ENCODE peak calls at places on chromosomes 7 and 10, in five cellular contexts. E, O, S, T and F are unnamed samples.

GRCh38 chr7:28685660-28686417 is 272.3 kb downstream of the TRIL start:
- DNase-seq in O (peak), S (peak), E (peak), T (peak), F (peak)

GRCh38 chr7:3771906-3772305 is 470.9 kb downstream of the SDK1 start:
- DNase-seq in S (no peak), E (no peak), T (no peak), O (no peak), F (no peak)

GRCh38 chr7:109020251-109020650 is 450.6 kb downstream of the DNAJB9 start:
- DNase-seq in O (no peak), E (no peak), S (no peak), T (no peak), F (no peak)

GRCh38 chr10:120691623-120692022 is 159.5 kb upstream of the WDR11 start:
- DNase-seq in T (no peak), E (no peak), O (no peak), S (no peak), F (no peak)

GRCh38 chr10:13632879-13633437 is 46.2 kb downstream of the PRPF18 start:
- DNase-seq in O (no peak), T (no peak), E (no peak), S (no peak), F (no peak)

GRCh38 chr7:116426428-116427156 is 72.9 kb upstream of the CAV2 start:
- DNase-seq in T (no peak), O (no peak), E (peak), S (peak), F (no peak)

GRCh38 chr7:70884446-70884764 is 247.5 kb upstream of the GALNT17 start:
- DNase-seq in T (no peak), S (no peak), O (no peak), E (no peak), F (no peak)

GRCh38 chr7:44581426-44581906 is 565 bp downstream of the TMED4 start:
- DNase-seq in S (peak), E (peak), O (no peak), T (no peak), F (peak)

GRCh38 chr10:114779803-114780609 is 41.6 kb upstream of the FHIP2A start:
- DNase-seq in T (no peak), S (peak), E (peak), O (no peak), F (no peak)

GRCh38 chr10:70551971-70552422 is 50.5 kb downstream of the PRF1 start:
- DNase-seq in T (no peak), E (peak), S (peak), O (peak), F (no peak)

GRCh38 chr10:68105820-68106219 is 3.5 kb upstream of the MYPN start:
- DNase-seq in O (no peak), S (peak), T (no peak), E (peak), F (no peak)

GRCh38 chr7:108282427-108282996 is 152.4 kb upstream of the LAMB4 start:
- DNase-seq in E (peak), T (no peak), S (no peak), O (no peak), F (no peak)

GRCh38 chr10:119368581-119368980 is 161.2 kb downstream of the GRK5 start:
- DNase-seq in E (no peak), S (no peak), O (no peak), T (no peak), F (no peak)

GRCh38 chr10:100377830-100378229 is 30.8 kb downstream of the SCD start:
- DNase-seq in S (no peak), O (no peak), E (no peak), T (no peak), F (no peak)

GRCh38 chr7:112226701-112227276 is 20.3 kb downstream of the ZNF277 start:
- DNase-seq in S (no peak), T (no peak), E (no peak), O (no peak), F (no peak)

GRCh38 chr7:137538361-137538762 is 194.8 kb upstream of the PTN start:
- DNase-seq in S (peak), E (peak), O (no peak), T (no peak), F (no peak)

GRCh38 chr7:138951953-138952352 is 29.2 kb downstream of the KIAA1549 start:
- DNase-seq in T (no peak), O (no peak), E (no peak), S (no peak), F (no peak)

DNA sequence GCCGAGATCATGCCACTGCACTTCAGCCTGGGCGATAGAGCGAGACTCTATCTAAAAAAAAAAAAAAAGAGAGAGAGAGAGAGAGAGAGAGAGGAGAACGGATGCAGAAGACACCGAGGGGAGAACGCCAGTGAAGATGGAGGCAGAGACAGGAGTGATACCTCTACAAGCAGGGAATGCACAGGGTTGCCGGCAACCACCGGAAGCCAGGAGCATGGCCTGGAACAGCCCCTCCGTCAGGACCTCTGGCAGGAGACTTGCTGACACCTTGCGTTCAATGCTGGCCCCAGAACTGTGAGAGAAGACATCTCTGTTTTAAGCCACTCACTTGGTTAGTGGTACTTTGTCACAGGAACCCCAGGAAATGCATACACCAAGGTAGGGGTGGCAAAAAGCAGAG is 38.1 kb upstream of the DUSP5 start:
- DNase-seq in E (no peak), T (no peak), O (no peak), S (no peak), F (no peak)
- TF ChIP-seq CTCF in E (no peak), T (no peak), O (no peak), S (no peak), F (no peak)

GRCh38 chr7:25031432-25031831 is 51.5 kb upstream of the OSBPL3 start:
- DNase-seq in S (no peak), E (no peak), T (no peak), O (no peak), F (no peak)
- TF ChIP-seq CTCF in S (no peak), E (no peak), T (no peak), O (no peak), F (no peak)

DNA sequence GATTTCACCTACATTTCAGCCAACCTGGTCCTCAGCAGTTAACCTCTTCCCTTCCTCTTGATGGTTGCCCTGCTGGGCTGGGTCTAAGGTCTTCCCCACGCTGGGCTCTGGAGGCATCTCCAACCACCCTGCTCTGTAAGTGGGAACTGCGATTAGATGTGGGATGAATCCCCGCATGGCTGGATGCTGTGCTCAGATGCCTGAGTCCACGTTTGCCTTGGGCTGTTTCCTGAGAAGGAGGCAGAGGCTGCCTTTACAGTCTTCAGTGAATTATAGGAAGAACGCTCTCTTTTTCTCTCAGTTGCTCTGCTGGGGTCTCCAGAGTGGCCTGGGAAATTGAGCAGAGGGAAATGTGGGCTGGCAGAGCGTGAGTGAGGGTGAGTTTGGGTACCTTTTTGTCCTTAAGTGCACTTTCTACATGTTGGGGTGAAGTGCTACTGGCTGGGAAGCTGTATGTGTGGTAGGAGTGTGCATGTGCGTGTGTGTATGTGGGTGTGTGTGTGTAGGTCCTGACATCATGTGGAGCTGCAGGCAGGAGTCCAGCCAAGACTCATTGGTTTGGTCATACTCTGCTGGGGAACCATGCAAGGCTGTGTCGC is 1.5 kb downstream of the GIMAP8 start:
- DNase-seq in S (no peak), E (peak), T (no peak), O (no peak), F (no peak)
- TF ChIP-seq CTCF in S (no peak), E (no peak), T (no peak), O (no peak), F (no peak)

GRCh38 chr10:86176850-86177249 is 189.7 kb downstream of the GRID1 start:
- DNase-seq in E (no peak), O (no peak), T (no peak), S (no peak), F (peak)

GRCh38 chr10:86179143-86179505 is 187.5 kb downstream of the GRID1 start:
- DNase-seq in E (no peak), T (no peak), O (no peak), S (no peak), F (peak)

GRCh38 chr10:86177483-86178155 is 189.0 kb downstream of the GRID1 start:
- DNase-seq in T (no peak), S (no peak), E (no peak), O (no peak), F (no peak)

GRCh38 chr10:86179961-86180360 is 186.6 kb downstream of the GRID1 start:
- DNase-seq in O (no peak), T (no peak), S (no peak), E (no peak), F (no peak)

GRCh38 chr10:86178401-86179142 is 188.0 kb downstream of the GRID1 start:
- DNase-seq in O (no peak), E (no peak), T (no peak), S (no peak), F (peak)
- TF ChIP-seq CTCF in O (no peak), E (peak), T (peak), S (no peak), F (no peak)

GRCh38 chr7:130695840-130696239 is 9.5 kb upstream of the TSGA13 start:
- DNase-seq in E (peak), S (peak), O (no peak), T (no peak), F (no peak)
- TF ChIP-seq CTCF in E (peak), S (peak), O (peak), T (peak), F (peak)

GRCh38 chr7:128794020-128794419 is 2.3 kb downstream of the CCDC136 start:
- DNase-seq in O (no peak), E (no peak), T (no peak), S (no peak), F (no peak)
- TF ChIP-seq CTCF in O (no peak), E (peak), T (no peak), S (no peak), F (no peak)

DNA sequence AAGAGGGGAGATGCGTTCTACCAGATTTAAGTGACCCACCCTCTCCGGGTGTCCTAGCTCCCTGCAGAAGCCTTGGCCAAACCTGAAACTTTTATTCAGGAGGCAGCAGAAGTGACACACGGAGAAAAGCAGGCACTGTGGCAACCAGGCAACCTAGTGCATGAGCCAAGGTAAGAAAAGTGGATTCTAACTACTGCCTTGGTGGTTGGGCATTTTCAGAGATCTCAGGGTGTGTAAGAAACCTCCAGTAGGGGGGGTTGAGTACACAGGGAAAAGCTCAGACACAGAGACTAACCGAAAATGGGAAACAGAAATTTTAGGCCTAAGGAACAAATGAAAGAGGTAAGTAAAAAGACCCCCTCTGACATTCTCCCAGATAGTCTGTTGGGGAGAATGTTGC is 645.7 kb downstream of the ANKRD7 start:
- DNase-seq in S (peak), E (no peak), O (no peak), T (no peak), F (no peak)
- TF ChIP-seq CTCF in S (peak), E (no peak), O (no peak), T (peak), F (peak)